ENCODE peak calls at places on chromosomes 16 and 17, in seven cellular contexts. C is tibial artery; S is upper lobe of right lung; D is CD8-positive, alpha-beta memory T cell; G is prostate gland; W is thyroid gland; J is lung. Y is an unnamed sample. For H3K36me3, the result is how much of the 10 kb centered on the place peaks cover.

GRCh38 chr16:52993179-52993578 is 59.5 kb downstream of the CHD9NB start:
- DNase-seq in C (no peak), S (no peak), D (no peak), G (no peak), W (no peak), J (no peak), Y (no peak)

GRCh38 chr17:73267648-73268537 is 6.2 kb upstream of the CPSF4L start:
- DNase-seq in C (no peak), S (no peak), D (no peak), G (no peak), W (no peak), J (no peak), Y (no peak)

GRCh38 chr16:57628008-57628781 is at the start of gene ADGRG1:
- DNase-seq in C (peak), S (no peak), D (no peak), G (peak), W (peak), J (peak), Y (peak)

GRCh38 chr17:79836952-79837887 is 2.0 kb downstream of the CBX4 start:
- DNase-seq in C (peak), S (peak), D (peak), G (peak), W (peak), J (peak), Y (peak)

GRCh38 chr17:30375661-30376060 is 3.1 kb upstream of the CPD start:
- DNase-seq in C (no peak), S (no peak), D (no peak), G (no peak), W (no peak), J (no peak), Y (no peak)

GRCh38 chr16:59295474-59295873 is 561.4 kb upstream of the GOT2 start:
- DNase-seq in C (no peak), S (no peak), D (no peak), G (no peak), W (no peak), J (no peak), Y (no peak)

GRCh38 chr16:1890024-1890700 is 18.2 kb upstream of the MEIOB start:
- DNase-seq in C (no peak), S (no peak), D (no peak), G (no peak), W (no peak), J (no peak), Y (no peak)

GRCh38 chr17:81459224-81459623 is 53.4 kb downstream of the ACTG1 start:
- DNase-seq in C (no peak), S (no peak), D (no peak), G (no peak), W (no peak), J (no peak), Y (no peak)

GRCh38 chr17:77308768-77309726 is 168.3 kb downstream of the SEC14L1 start:
- DNase-seq in C (no peak), S (peak), D (no peak), G (no peak), W (no peak), J (no peak), Y (no peak)

GRCh38 chr16:20918486-20919239 is 18.1 kb downstream of the LYRM1 start:
- DNase-seq in C (no peak), S (peak), D (no peak), G (no peak), W (peak), J (peak), Y (peak)

GRCh38 chr17:50660042-50660886 is 25.6 kb downstream of the ABCC3 start:
- DNase-seq in C (no peak), S (no peak), D (no peak), G (peak), W (peak), J (no peak), Y (no peak)

GRCh38 chr17:50128441-50129302 is 1.3 kb downstream of the SAMD14 start:
- DNase-seq in C (no peak), S (peak), D (no peak), G (no peak), W (no peak), J (no peak), Y (peak)

GRCh38 chr17:32636593-32637218 is 149.9 kb downstream of the CDK5R1 start:
- DNase-seq in C (no peak), S (no peak), D (no peak), G (no peak), W (no peak), J (no peak), Y (no peak)

GRCh38 chr16:75555213-75555706 is 792 bp downstream of the TMEM231 start:
- DNase-seq in C (peak), S (peak), D (no peak), G (peak), W (peak), J (peak), Y (peak)

GRCh38 chr17:43467981-43468541 is 15.7 kb upstream of the DHX8 start:
- DNase-seq in C (no peak), S (no peak), D (no peak), G (no peak), W (no peak), J (no peak), Y (no peak)

GRCh38 chr16:24776486-24777220 is 47.2 kb downstream of the TNRC6A start:
- DNase-seq in C (no peak), S (no peak), D (no peak), G (no peak), W (no peak), J (no peak), Y (no peak)

GRCh38 chr17:74454197-74455024 is 12.0 kb upstream of the CD300A start:
- DNase-seq in C (no peak), S (peak), D (no peak), G (peak), W (peak), J (no peak), Y (peak)

GRCh38 chr17:48044851-48045250 is 3.3 kb upstream of the NFE2L1 start:
- DNase-seq in C (no peak), S (peak), D (no peak), G (no peak), W (no peak), J (no peak), Y (no peak)

GRCh38 chr17:48047113-48047740 is 932 bp upstream of the NFE2L1 start:
- DNase-seq in C (no peak), S (no peak), D (no peak), G (no peak), W (no peak), J (no peak), Y (no peak)

GRCh38 chr17:48046296-48046695 is 1.9 kb upstream of the NFE2L1 start:
- DNase-seq in C (peak), S (no peak), D (no peak), G (no peak), W (no peak), J (no peak), Y (no peak)

GRCh38 chr17:48043171-48043570 is 5.0 kb upstream of the NFE2L1 start:
- DNase-seq in C (no peak), S (no peak), D (no peak), G (no peak), W (no peak), J (no peak), Y (peak)

GRCh38 chr17:48045270-48046001 is 2.7 kb upstream of the NFE2L1 start:
- DNase-seq in C (no peak), S (peak), D (no peak), G (peak), W (no peak), J (no peak), Y (no peak)
- H3K36me3 ChIP-seq in C (under half), S (under half), D (under half), G (under half), W (under half), J (under half), Y (under half)

DNA sequence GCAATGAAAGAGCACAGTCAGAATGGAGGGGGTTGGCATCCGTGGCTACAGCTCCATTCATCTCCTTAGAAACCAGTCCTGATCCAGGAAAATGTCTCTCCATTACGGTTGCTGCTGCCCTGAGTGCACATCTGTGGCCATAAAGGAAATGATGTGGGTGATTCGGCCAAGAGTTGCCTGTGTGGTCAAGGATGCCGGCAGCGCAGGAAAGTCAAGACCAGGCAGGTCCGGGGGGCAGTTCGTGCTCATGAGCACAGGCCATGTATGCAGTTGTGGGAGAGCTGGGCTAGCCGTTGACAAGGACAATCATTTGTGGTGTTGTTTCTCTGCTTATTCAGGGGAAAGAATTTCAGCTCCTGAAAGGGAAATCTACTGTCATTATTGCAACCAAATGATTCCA is 6.0 kb downstream of the XAF1 start:
- DNase-seq in C (no peak), S (no peak), D (no peak), G (no peak), W (no peak), J (no peak), Y (no peak)
- H3K36me3 ChIP-seq in C (under half), S (half or more), D (under half), G (under half), W (under half), J (under half), Y (under half)

DNA sequence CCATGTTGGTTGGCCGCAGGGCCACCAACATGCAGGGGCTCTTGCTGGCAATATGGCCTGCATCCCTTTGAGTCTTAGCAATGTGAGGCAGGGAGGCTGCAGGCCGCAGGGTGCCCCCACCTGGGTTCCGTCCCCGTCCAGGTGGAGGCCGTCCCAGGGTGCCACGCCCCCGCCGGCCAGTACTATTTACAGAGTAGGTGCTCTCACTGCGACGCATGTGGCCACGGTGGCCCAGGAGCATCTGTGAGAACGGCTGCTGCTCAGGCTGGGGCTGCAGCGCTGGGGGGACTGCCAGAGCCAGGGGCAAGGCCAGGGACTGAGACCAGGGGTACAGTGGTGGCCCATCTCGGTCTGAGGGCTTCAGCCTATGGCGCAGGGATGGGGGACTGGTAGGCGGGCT is 3.6 kb downstream of the MATCAP1 start:
- DNase-seq in C (no peak), S (no peak), D (no peak), G (no peak), W (no peak), J (no peak), Y (no peak)
- H3K36me3 ChIP-seq in C (under half), S (under half), D (under half), G (under half), W (under half), J (under half), Y (under half)

GRCh38 chr17:78802459-78802858 is 20.4 kb upstream of the CYTH1 start:
- DNase-seq in C (no peak), S (no peak), D (no peak), G (no peak), W (no peak), J (no peak), Y (no peak)
- H3K36me3 ChIP-seq in C (half or more), S (half or more), D (half or more), G (under half), W (half or more), J (half or more), Y (half or more)

DNA sequence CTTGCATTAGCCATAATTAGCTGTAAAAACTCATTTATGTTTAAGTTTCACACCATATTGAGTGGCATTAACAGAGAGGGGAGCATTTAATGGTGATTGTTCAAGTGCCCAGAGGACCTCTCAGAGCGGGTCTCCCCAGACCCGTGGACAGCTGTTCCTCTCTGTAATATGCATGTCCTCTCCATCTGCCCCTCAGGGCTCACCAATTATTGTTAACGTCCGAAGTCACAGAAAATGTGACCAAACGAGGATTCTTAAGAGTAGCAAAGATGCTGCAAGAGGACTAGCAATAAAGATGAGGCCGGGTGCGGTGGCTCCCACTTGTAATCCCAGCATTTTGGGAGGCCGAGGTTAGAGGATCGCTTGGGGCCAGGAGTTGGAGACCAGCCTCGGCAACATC is 130.2 kb downstream of the CPPED1 start:
- DNase-seq in C (no peak), S (no peak), D (no peak), G (no peak), W (no peak), J (no peak), Y (no peak)
- H3K36me3 ChIP-seq in C (under half), S (under half), D (under half), G (under half), W (under half), J (under half), Y (under half)

DNA sequence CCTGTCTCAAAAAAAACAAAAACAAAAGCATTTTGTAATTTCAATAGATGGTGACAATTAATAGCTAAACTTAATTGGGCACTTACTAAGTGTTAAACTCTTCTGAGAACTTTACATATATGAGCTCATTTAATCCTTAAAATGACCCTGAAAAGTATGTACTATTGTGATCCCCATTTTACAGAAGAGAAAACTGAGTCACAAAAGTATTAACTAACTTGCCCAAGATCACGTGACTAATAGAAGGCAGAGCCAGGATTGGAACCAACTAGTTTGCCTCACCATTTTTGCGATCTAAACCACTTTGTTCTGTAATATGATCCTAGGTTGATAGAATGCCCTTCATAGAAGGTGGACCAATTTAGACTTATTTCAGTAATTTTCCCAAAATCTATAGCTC is 26.2 kb downstream of the VMP1 start:
- DNase-seq in C (no peak), S (no peak), D (no peak), G (no peak), W (no peak), J (no peak), Y (no peak)
- H3K36me3 ChIP-seq in C (under half), S (under half), D (under half), G (under half), W (under half), J (under half), Y (under half)

DNA sequence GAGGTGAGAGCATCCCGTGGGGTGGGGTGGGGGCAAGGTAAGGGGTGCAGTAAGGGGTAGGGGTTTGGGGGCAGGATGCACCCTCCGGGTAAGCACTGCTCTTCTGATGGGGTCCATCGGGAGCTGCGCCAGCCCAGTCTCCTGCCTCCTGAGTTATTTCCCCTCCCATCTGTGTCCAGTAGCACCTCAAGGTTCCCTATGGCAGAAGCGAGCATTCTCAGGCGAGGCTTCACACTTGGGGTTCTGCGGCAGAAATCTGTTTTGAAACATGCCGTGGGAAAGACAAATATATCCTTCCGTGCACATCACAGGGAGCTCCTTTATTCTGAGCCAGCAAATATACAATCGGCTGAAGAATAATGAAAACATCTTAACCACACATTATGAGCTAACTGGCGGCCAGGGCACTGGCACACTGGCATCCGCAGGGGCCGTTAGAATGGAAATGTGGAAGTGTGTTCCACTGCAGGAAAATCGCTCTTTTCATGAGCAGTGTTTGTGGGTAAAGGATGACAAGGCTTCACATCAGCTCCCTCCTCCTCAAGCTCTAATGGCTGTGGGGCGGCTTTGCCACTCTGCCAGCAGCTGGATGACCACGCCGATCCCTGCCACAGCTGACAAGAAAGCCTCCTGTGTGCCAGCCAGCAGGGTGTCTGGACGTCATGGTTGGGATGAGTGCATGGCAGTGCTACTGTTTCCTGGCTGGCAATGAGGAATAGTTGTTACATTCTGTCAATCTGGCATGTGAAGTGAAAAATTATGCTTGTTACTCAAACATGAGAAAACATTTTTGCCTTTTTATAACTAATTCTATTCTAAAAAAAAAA is 20.0 kb downstream of the MTHFSD start:
- DNase-seq in C (no peak), S (no peak), D (no peak), G (no peak), W (no peak), J (no peak), Y (no peak)
- H3K36me3 ChIP-seq in C (half or more), S (half or more), D (under half), G (under half), W (under half), J (under half), Y (under half)

GRCh38 chr16:3769013-3769412 is 51.7 kb upstream of the TRAP1 start:
- DNase-seq in C (no peak), S (no peak), D (no peak), G (no peak), W (no peak), J (no peak), Y (no peak)

GRCh38 chr16:3770530-3770929 is 53.2 kb upstream of the TRAP1 start:
- DNase-seq in C (no peak), S (no peak), D (no peak), G (no peak), W (no peak), J (no peak), Y (no peak)

GRCh38 chr16:3769942-3770341 is 52.6 kb upstream of the TRAP1 start:
- DNase-seq in C (no peak), S (no peak), D (no peak), G (no peak), W (no peak), J (no peak), Y (no peak)

GRCh38 chr16:3773663-3774062 is 56.3 kb upstream of the TRAP1 start:
- DNase-seq in C (no peak), S (no peak), D (no peak), G (no peak), W (no peak), J (no peak), Y (no peak)

DNA sequence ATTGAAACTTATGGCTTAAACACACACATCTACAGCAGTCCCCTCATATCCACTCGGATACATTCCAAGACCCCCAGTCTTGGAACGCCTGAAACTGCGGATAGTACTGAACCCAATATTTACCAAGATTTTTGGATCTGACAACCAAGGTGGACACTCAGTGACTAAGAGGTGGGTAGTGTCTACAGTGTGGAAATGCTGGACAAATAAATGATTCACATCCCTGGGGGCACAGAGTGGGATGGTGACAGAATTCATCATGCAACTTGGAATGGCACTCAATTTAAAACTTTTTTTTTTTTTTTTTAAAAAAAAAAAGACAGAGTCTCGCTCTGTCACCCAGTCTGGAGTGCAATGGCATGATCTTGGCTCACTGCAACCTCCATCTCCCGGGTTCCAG is 54.2 kb upstream of the TRAP1 start:
- DNase-seq in C (no peak), S (no peak), D (no peak), G (no peak), W (no peak), J (no peak), Y (no peak)
- H3K36me3 ChIP-seq in C (half or more), S (half or more), D (half or more), G (under half), W (half or more), J (under half), Y (half or more)

GRCh38 chr16:67637625-67638024 is 7.3 kb upstream of the CARMIL2 start:
- DNase-seq in C (no peak), S (peak), D (no peak), G (no peak), W (no peak), J (no peak), Y (no peak)
- H3K36me3 ChIP-seq in C (half or more), S (half or more), D (under half), G (under half), W (under half), J (under half), Y (under half)

DNA sequence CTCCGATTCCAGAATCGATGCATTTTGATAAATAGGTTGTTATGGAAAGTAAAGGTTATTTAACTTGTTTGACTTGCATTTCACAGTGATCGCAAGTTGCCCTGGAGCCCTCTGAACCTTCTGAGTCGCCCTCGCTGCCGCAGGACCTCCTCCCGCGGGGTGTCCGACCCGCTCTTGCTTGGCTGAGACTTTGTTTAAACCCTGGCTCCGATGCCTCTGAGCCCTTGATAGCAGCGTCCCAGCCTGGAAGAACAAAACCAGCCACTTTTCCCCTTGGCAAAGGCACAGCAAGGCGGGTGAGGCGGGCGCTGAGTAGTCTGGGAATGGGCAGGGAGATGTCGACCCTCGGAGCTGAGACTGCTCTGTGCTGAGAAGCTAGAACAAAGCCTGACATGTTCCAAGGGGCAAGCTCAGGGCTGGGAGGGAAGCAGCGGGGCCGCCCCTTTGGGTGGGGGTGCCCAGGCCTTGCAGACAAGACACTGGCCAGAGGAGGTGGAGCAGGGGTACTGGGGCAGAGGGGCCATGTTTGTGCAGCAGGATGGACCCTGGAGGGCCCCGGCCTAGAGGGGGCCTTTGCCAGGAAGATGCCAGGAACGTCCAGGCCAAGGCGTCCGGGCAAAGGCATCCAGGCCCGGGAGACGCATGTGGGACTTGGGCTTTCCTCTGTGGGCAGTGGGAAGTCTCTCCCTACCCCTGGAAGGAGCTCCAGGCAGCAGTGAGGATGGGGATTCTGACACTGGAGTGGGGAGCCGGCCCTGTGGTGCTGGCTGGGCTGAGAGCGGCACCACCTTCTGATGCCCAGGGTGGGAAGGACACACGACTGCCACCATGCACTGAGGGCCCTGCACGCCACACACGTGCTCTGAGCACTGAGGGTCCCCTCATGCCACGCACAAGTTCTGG is 30.3 kb upstream of the CDH15 start:
- DNase-seq in C (no peak), S (peak), D (no peak), G (no peak), W (no peak), J (no peak), Y (no peak)
- H3K36me3 ChIP-seq in C (under half), S (under half), D (under half), G (under half), W (under half), J (half or more), Y (under half)

Y was measured in A673.